ENCODE peak calls at places on chromosomes 12 and 14, in nine cellular contexts. T is NCI-H1092; N is left ventricle myocardium inferior; E is neural crest cell; C is left cardiac atrium; F is fibroblast of lung; O is CD4-positive, alpha-beta memory T cell; B is Calu3; I is stimulated activated effector memory CD8-positive, alpha-beta T cell treated with anti-CD3 and anti-CD28 coated beads, Interleukin-12 subunit alpha, Interleukin-12 subunit beta, amount 100 ng/mL, for 72 hours. D is an unnamed sample.

GRCh38 chr14:103308717-103309616 is 25.1 kb upstream of the EIF5 start:
- DNase-seq in I (no peak), T (no peak), C (no peak), F (no peak), B (no peak), E (no peak), N (no peak), O (no peak), D (no peak)

GRCh38 chr12:129665414-129665813 is 238.4 kb downstream of the TMEM132D start:
- DNase-seq in N (no peak), I (no peak), B (no peak), O (no peak), T (no peak), E (no peak), C (no peak), F (no peak), D (no peak)

GRCh38 chr12:109156036-109156435 is 39.6 kb downstream of the ACACB start:
- DNase-seq in C (no peak), B (no peak), F (no peak), O (no peak), N (no peak), E (no peak), I (no peak), T (no peak), D (no peak)

GRCh38 chr12:130537051-130537450 is 179.0 kb downstream of the RIMBP2 start:
- DNase-seq in O (no peak), C (no peak), B (no peak), F (no peak), E (no peak), T (no peak), I (no peak), N (no peak), D (no peak)

GRCh38 chr12:93090768-93091172 is 161.7 kb upstream of the EEA1 start:
- DNase-seq in B (no peak), E (no peak), N (no peak), O (no peak), F (peak), C (no peak), T (no peak), I (no peak), D (peak)

GRCh38 chr12:97097734-97098133 is 190.7 kb downstream of the NEDD1 start:
- DNase-seq in F (no peak), T (no peak), C (no peak), E (no peak), O (no peak), B (no peak), I (no peak), N (no peak), D (no peak)

GRCh38 chr12:30026621-30027234 is 243.0 kb upstream of the TMTC1 start:
- DNase-seq in C (no peak), B (no peak), T (no peak), O (no peak), E (no peak), N (no peak), I (no peak), F (peak), D (peak)

GRCh38 chr12:123076604-123077297 is 74.1 kb downstream of the PITPNM2 start:
- DNase-seq in B (no peak), I (peak), F (no peak), O (peak), T (no peak), C (no peak), E (no peak), N (no peak), D (peak)

GRCh38 chr12:108801736-108802665 is 55.4 kb downstream of the SSH1 start:
- DNase-seq in F (peak), B (no peak), N (peak), T (no peak), I (no peak), E (peak), C (peak), O (no peak), D (peak)

GRCh38 chr12:85358715-85359114 is 78.7 kb downstream of the ALX1 start:
- DNase-seq in N (no peak), E (no peak), C (no peak), I (no peak), O (no peak), F (no peak), T (no peak), B (no peak), D (no peak)

GRCh38 chr12:76820888-76821482 is 57.1 kb downstream of the ZDHHC17 start:
- DNase-seq in C (no peak), O (no peak), B (peak), E (peak), F (peak), N (no peak), T (no peak), I (no peak), D (peak)